ENCODE peak calls at places on chromosomes 13 and 19, in eight cellular contexts. Q is osteocyte, F is adrenal gland, N is AG09309, B is neural crest cell, Y is HFFc6, E is neural progenitor cell, C is AG10803. O is an unnamed sample.

GRCh38 chr13:51811046-51811445 is 7.1 kb upstream of the DHRS12 start:
- DNase-seq in Q (no peak), F (no peak), N (no peak), B (no peak), Y (no peak), E (no peak), C (no peak), O (no peak)

GRCh38 chr19:17049711-17050280 is 23.2 kb upstream of the CPAMD8 start:
- DNase-seq in Q (no peak), F (no peak), N (peak), B (no peak), Y (peak), E (no peak), C (peak), O (no peak)

GRCh38 chr13:65555973-65556372 is 1674.2 kb downstream of the PCDH9 start:
- DNase-seq in Q (no peak), F (no peak), N (no peak), B (no peak), Y (no peak), E (no peak), C (no peak), O (no peak)

GRCh38 chr13:43572601-43573360 is 214.0 kb downstream of the ENOX1 start:
- DNase-seq in Q (no peak), F (no peak), N (peak), B (no peak), Y (peak), E (peak), C (peak), O (no peak)

GRCh38 chr19:38081547-38082255 is 142.3 kb downstream of the DPF1 start:
- DNase-seq in Q (no peak), F (no peak), N (no peak), B (no peak), Y (no peak), E (no peak), C (no peak), O (no peak)

GRCh38 chr19:55086730-55087541 is 11.3 kb downstream of the EPS8L1 start:
- DNase-seq in Q (peak), F (peak), N (peak), B (peak), Y (peak), E (peak), C (peak), O (peak)

GRCh38 chr19:13401388-13401787 is 104.9 kb downstream of the CACNA1A start:
- DNase-seq in Q (no peak), F (no peak), N (no peak), B (no peak), Y (peak), E (no peak), C (peak), O (no peak)

GRCh38 chr13:75480691-75481175 is 1.2 kb downstream of the TBC1D4 start:
- DNase-seq in Q (no peak), F (peak), N (no peak), B (peak), Y (peak), E (peak), C (peak), O (peak)

DNA sequence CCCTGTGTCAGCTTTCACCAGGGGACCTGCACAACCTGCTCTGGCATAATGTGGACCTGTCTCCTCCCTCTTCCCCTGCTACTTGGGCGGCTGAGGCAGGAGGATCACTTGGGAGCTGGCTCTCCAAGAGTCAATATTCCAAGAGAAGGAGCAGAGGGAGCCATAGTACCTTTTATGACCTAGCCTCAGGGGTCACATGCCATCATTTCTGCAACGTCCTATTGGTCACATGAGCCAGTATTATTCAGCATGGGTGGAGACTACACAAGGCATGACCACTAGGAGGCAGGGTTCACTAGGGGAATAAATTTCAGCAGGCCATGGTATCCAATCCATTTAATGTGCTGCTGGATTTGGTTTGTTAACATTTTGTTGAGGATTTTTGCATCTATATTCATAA is 12.0 kb upstream of the SHFL start:
- DNase-seq in Q (no peak), F (no peak), N (no peak), B (no peak), Y (peak), E (peak), C (no peak), O (no peak)
- TF ChIP-seq CTCF in Q (peak), F (peak), N (peak), B (peak), Y (peak), E (peak), C (no peak), O (peak)

GRCh38 chr19:42290136-42290522 is 11.8 kb upstream of the PRR19 start:
- DNase-seq in Q (no peak), F (no peak), N (no peak), B (no peak), Y (no peak), E (no peak), C (no peak), O (no peak)

GRCh38 chr19:42291437-42291815 is 10.5 kb upstream of the PRR19 start:
- DNase-seq in Q (no peak), F (no peak), N (no peak), B (no peak), Y (no peak), E (no peak), C (no peak), O (no peak)

GRCh38 chr19:42289556-42290041 is 12.3 kb upstream of the PRR19 start:
- DNase-seq in Q (no peak), F (no peak), N (no peak), B (no peak), Y (no peak), E (no peak), C (no peak), O (no peak)

GRCh38 chr19:42292042-42292960 is 9.6 kb upstream of the PRR19 start:
- DNase-seq in Q (peak), F (no peak), N (no peak), B (no peak), Y (no peak), E (no peak), C (no peak), O (no peak)

DNA sequence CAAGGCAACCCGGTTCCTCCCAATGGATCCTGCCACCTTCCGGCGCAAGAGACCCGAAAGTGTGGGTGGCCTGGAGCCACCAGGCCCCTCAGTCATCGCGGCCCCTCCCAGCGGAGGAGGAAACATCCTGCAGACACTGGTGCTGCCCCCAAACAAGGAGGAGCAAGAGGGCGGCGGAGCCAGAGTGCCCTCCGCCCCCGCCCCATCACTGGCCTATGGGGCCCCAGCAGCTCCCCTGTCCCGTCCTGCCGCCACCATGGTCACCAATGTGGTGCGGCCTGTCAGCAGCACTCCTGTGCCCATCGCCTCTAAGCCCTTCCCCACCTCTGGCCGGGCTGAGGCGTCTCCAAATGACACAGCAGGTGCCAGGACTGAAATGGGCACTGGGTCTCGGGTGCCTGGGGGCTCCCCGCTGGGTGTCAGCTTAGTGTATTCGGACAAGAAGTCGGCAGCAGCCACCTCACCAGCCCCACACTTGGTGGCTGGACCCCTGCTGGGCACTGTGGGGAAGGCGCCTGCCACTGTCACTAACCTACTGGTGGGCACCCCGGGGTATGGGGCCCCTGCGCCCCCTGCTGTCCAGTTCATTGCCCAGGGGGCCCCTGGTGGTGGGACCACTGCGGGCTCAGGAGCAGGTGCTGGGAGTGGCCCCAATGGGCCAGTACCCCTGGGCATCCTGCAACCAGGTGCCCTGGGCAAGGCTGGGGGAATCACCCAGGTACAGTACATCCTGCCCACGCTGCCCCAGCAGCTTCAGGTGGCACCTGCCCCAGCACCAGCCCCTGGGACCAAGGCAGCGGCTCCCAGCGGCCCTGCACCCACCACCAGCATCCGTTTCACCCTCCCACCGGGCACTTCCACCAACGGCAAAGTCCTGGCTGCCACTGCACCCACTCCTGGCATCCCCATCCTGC is 11.2 kb upstream of the PRR19 start:
- DNase-seq in Q (peak), F (no peak), N (no peak), B (peak), Y (no peak), E (peak), C (no peak), O (peak)
- TF ChIP-seq CTCF in Q (peak), F (peak), N (peak), B (peak), Y (peak), E (peak), C (peak), O (peak)

GRCh38 chr19:23792784-23793183 is 34.1 kb upstream of the ZNF681 start:
- DNase-seq in Q (no peak), F (no peak), N (no peak), B (no peak), Y (no peak), E (no peak), C (no peak), O (no peak)
- TF ChIP-seq CTCF in Q (no peak), F (no peak), N (no peak), B (no peak), Y (no peak), E (no peak), C (no peak), O (no peak)

GRCh38 chr13:33817843-33818661 is at the start of gene RFC3:
- DNase-seq in Q (peak), F (peak), N (peak), B (peak), Y (peak), E (peak), C (peak), O (peak)
- TF ChIP-seq CTCF in Q (no peak), F (no peak), N (no peak), B (no peak), Y (no peak), E (peak), C (no peak), O (no peak)

GRCh38 chr13:98406971-98407370 is 169.9 kb downstream of the STK24 start:
- DNase-seq in Q (no peak), F (no peak), N (no peak), B (no peak), Y (no peak), E (no peak), C (no peak), O (no peak)

GRCh38 chr13:98405690-98406344 is 171.1 kb downstream of the STK24 start:
- DNase-seq in Q (no peak), F (no peak), N (no peak), B (no peak), Y (no peak), E (no peak), C (no peak), O (no peak)

GRCh38 chr13:98403076-98403475 is 173.8 kb downstream of the STK24 start:
- DNase-seq in Q (no peak), F (no peak), N (no peak), B (no peak), Y (no peak), E (no peak), C (no peak), O (no peak)

GRCh38 chr13:98406475-98406874 is 170.4 kb downstream of the STK24 start:
- DNase-seq in Q (no peak), F (no peak), N (no peak), B (no peak), Y (no peak), E (no peak), C (no peak), O (no peak)

DNA sequence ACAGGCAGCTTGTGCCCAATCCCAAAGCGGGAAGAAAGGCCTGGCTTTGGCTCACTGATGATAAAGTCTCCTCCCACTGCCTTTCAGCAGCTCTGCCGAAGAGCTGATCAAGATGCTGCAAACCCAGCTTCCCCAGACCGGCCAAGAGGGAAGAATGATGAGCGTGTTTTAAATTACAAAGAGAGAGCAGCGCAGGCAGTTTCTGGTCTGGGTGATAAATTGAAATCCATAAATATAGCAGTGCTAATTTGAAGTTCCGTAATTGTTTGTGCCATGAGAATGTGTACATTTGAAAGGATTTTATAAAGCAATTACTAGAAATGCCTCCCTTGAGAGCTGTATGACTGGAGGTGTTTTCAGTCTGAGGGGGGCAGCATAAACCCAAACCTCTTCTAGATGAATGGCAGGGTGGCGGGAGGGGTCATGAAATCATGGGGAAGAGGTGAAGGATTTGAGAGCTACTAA is 171.8 kb downstream of the STK24 start:
- DNase-seq in Q (no peak), F (no peak), N (no peak), B (peak), Y (no peak), E (peak), C (peak), O (peak)
- TF ChIP-seq CTCF in Q (no peak), F (no peak), N (no peak), B (no peak), Y (no peak), E (peak), C (no peak), O (no peak)

O was measured in nephron progenitor cell.